ENCODE peak calls at places on chromosome 18, in four cellular contexts. W is substantia nigra, N is Peyer's patch, U is H54. G is an unnamed sample.

GRCh38 chr18:14961991-14962390 is 214.0 kb downstream of the ANKRD30B start:
- DNase-seq in U (no peak), W (no peak), N (no peak), G (no peak)

GRCh38 chr18:38301621-38302020 is 736.0 kb upstream of the CELF4 start:
- DNase-seq in N (no peak), W (no peak), U (no peak), G (no peak)

GRCh38 chr18:23994361-23994902 is 20.1 kb upstream of the TTC39C start:
- DNase-seq in N (no peak), U (peak; percentile 15), W (no peak), G (peak; percentile 52)

GRCh38 chr18:73923866-73924265 is 223.8 kb downstream of the FBXO15 start:
- DNase-seq in W (no peak), N (no peak), U (no peak), G (no peak)

GRCh38 chr18:58580078-58580477 is 48.8 kb downstream of the ALPK2 start:
- DNase-seq in U (no peak), W (no peak), N (no peak), G (no peak)

GRCh38 chr18:78634061-78634696 is 345.4 kb upstream of the SALL3 start:
- DNase-seq in U (no peak), W (no peak), N (no peak), G (no peak)

GRCh38 chr18:34709631-34710429 is at the start of gene DTNA:
- DNase-seq in N (no peak), W (no peak), U (no peak), G (no peak)

GRCh38 chr18:77108001-77108692 is 24.4 kb downstream of the MBP start:
- DNase-seq in W (no peak), U (peak; percentile 16), N (no peak), G (no peak)

GRCh38 chr18:79612291-79613108 is 67.1 kb upstream of the CTDP1 start:
- DNase-seq in U (no peak), N (peak; percentile 25), W (no peak), G (peak; percentile 24)

GRCh38 chr18:58117685-58118403 is 73.8 kb downstream of the NEDD4L start:
- DNase-seq in U (peak; percentile 37), W (no peak), N (no peak), G (no peak)

GRCh38 chr18:56921888-56922480 is 224.9 kb upstream of the BOD1L2 start:
- DNase-seq in U (no peak), W (no peak), N (no peak), G (no peak)

GRCh38 chr18:63619661-63620060 is 24.4 kb downstream of the SERPINB4 start:
- DNase-seq in U (no peak), W (no peak), N (no peak), G (no peak)

GRCh38 chr18:10519366-10519765 is 6.5 kb upstream of the NAPG start:
- DNase-seq in U (no peak), N (no peak), W (no peak), G (no peak)

GRCh38 chr18:12608292-12608691 is 49.6 kb downstream of the SPIRE1 start:
- DNase-seq in N (no peak), U (no peak), W (no peak), G (no peak)

GRCh38 chr18:40878371-40878770 is 1076.7 kb upstream of the PIK3C3 start:
- DNase-seq in N (no peak), U (no peak), W (no peak), G (no peak)

GRCh38 chr18:41484069-41484468 is 471.0 kb upstream of the PIK3C3 start:
- DNase-seq in W (no peak), U (no peak), N (no peak), G (no peak)

GRCh38 chr18:38493991-38494559 is 928.5 kb upstream of the CELF4 start:
- DNase-seq in U (no peak), N (no peak), W (no peak), G (no peak)

GRCh38 chr18:46445914-46446313 is 211.1 kb downstream of the LOXHD1 start:
- DNase-seq in U (no peak), N (no peak), W (no peak), G (no peak)

GRCh38 chr18:74745658-74746403 is 148.2 kb downstream of the ZNF407 start:
- DNase-seq in N (no peak), W (no peak), U (no peak), G (no peak)

GRCh38 chr18:79952996-79953559 is 1.6 kb upstream of the SLC66A2 start:
- DNase-seq in W (no peak), N (peak; percentile 65), U (no peak), G (no peak)

GRCh38 chr18:25990473-25990872 is 99.9 kb downstream of the SS18 start:
- DNase-seq in U (no peak), N (no peak), W (no peak), G (no peak)

GRCh38 chr18:49227456-49227855 is 233.0 kb downstream of the DYM start:
- DNase-seq in N (peak; percentile 53), W (no peak), U (no peak), G (no peak)

GRCh38 chr18:36461551-36461987 is 164.1 kb downstream of the FHOD3 start:
- DNase-seq in W (no peak), N (no peak), U (no peak), G (no peak)

GRCh38 chr18:31857516-31858106 is 85.3 kb downstream of the TRAPPC8 start:
- DNase-seq in N (no peak), W (no peak), U (no peak), G (no peak)

GRCh38 chr18:34314847-34315246 is 90.1 kb upstream of the NOL4 start:
- DNase-seq in U (no peak), N (no peak), W (no peak), G (no peak)

GRCh38 chr18:21593540-21594257 is 6.8 kb downstream of the ESCO1 start:
- DNase-seq in N (no peak), W (no peak), U (no peak), G (no peak)

GRCh38 chr18:75249192-75249551 is 38.6 kb downstream of the TSHZ1 start:
- DNase-seq in U (no peak), N (no peak), W (no peak), G (no peak)

GRCh38 chr18:4691836-4692235 is 236.7 kb upstream of the DLGAP1 start:
- DNase-seq in U (no peak), W (no peak), N (no peak), G (no peak)

GRCh38 chr18:6775702-6776101 is 46.2 kb downstream of the ARHGAP28 start:
- DNase-seq in N (no peak), W (no peak), U (no peak), G (no peak)

GRCh38 chr18:47730795-47731194 is 199.7 kb downstream of the SMAD2 start:
- DNase-seq in N (no peak), U (peak; percentile 45), W (no peak), G (no peak)

GRCh38 chr18:52409732-52410131 is 69.7 kb downstream of the DCC start:
- DNase-seq in U (no peak), W (no peak), N (no peak), G (no peak)

GRCh38 chr18:5467666-5468065 is 76.1 kb downstream of the EPB41L3 start:
- DNase-seq in U (no peak), W (no peak), N (no peak), G (no peak)

GRCh38 chr18:57287766-57288165 is 64.6 kb upstream of the ST8SIA3 start:
- DNase-seq in U (no peak), N (no peak), W (no peak), G (no peak)

GRCh38 chr18:51757525-51757924 is 560.0 kb upstream of the MEX3C start:
- DNase-seq in U (no peak), W (no peak), N (no peak), G (no peak)

GRCh38 chr18:11956371-11957308 is 24.7 kb upstream of the IMPA2 start:
- DNase-seq in U (no peak), N (no peak), W (no peak), G (no peak)

GRCh38 chr18:2111456-2111855 is 459.8 kb downstream of the METTL4 start:
- DNase-seq in U (peak; percentile 23), N (no peak), W (no peak), G (no peak)

GRCh38 chr18:50396005-50396404 is 21.2 kb downstream of the SKA1 start:
- DNase-seq in N (no peak), U (no peak), W (no peak), G (no peak)

GRCh38 chr18:10094154-10094553 is 180.3 kb downstream of the VAPA start:
- DNase-seq in U (no peak), N (no peak), W (no peak), G (no peak)